ENCODE peak calls at places on chromosomes 7 and 10, in eight cellular contexts. E is astrocyte, U is H9, X is DND-41, W is GM23338, V is IMR-90, K is PC-3, M is endothelial cell of umbilical vein. F is an unnamed sample. For H3K27me3, the result is how much of the 10 kb centered on the place peaks cover.

GRCh38 chr10:14782691-14783363 is 8.1 kb upstream of the FAM107B start:
- DNase-seq in E (no peak), U (no peak), X (no peak), W (no peak), V (no peak), K (peak), M (peak), F (peak)

GRCh38 chr7:69903410-69903809 is 305.1 kb downstream of the AUTS2 start:
- DNase-seq in E (peak), U (no peak), X (no peak), W (no peak), V (no peak), K (no peak), M (no peak), F (no peak)

GRCh38 chr7:107989618-107990373 is 13.2 kb downstream of the LAMB1 start:
- DNase-seq in E (no peak), U (no peak), X (no peak), W (no peak), V (peak), K (no peak), M (peak), F (no peak)

GRCh38 chr7:139116999-139117398 is 7.5 kb upstream of the ZC3HAV1 start:
- DNase-seq in E (no peak), U (no peak), X (no peak), W (no peak), V (no peak), K (peak), M (no peak), F (no peak)

GRCh38 chr7:42217053-42217452 is 20.0 kb downstream of the GLI3 start:
- DNase-seq in E (no peak), U (no peak), X (no peak), W (no peak), V (no peak), K (no peak), M (no peak), F (no peak)

GRCh38 chr7:11539853-11540252 is 292.1 kb downstream of the THSD7A start:
- DNase-seq in E (peak), U (no peak), X (no peak), W (no peak), V (no peak), K (no peak), M (no peak), F (no peak)

GRCh38 chr10:72308320-72308987 is 34.7 kb downstream of the DDIT4 start:
- DNase-seq in E (peak), U (no peak), X (peak), W (no peak), V (peak), K (peak), M (peak), F (peak)

GRCh38 chr7:1046722-1047679 is 2.7 kb downstream of the GPR146 start:
- DNase-seq in E (no peak), U (no peak), X (no peak), W (no peak), V (no peak), K (peak), M (no peak), F (no peak)

GRCh38 chr7:98289333-98289875 is 7.9 kb downstream of the BRI3 start:
- DNase-seq in E (no peak), U (no peak), X (no peak), W (no peak), V (no peak), K (no peak), M (no peak), F (no peak)

GRCh38 chr7:128705891-128706333 is 33.2 kb upstream of the CALU start:
- DNase-seq in E (no peak), U (no peak), X (no peak), W (no peak), V (peak), K (peak), M (peak), F (no peak)

GRCh38 chr7:50307368-50308012 is 3.0 kb downstream of the IKZF1 start:
- DNase-seq in E (no peak), U (no peak), X (peak), W (peak), V (no peak), K (no peak), M (no peak), F (no peak)

GRCh38 chr7:85065888-85066485 is 120.9 kb downstream of the SEMA3D start:
- DNase-seq in E (peak), U (no peak), X (no peak), W (no peak), V (peak), K (no peak), M (no peak), F (peak)

GRCh38 chr7:91869661-91870060 is 10.8 kb downstream of the MTERF1 start:
- DNase-seq in E (no peak), U (no peak), X (no peak), W (peak), V (no peak), K (peak), M (no peak), F (no peak)

GRCh38 chr7:4282434-4283223 is 399.5 kb upstream of the FOXK1 start:
- DNase-seq in E (peak), U (no peak), X (no peak), W (no peak), V (peak), K (peak), M (no peak), F (peak)

GRCh38 chr7:105268056-105268455 is 120.7 kb downstream of the SRPK2 start:
- DNase-seq in E (peak), U (no peak), X (no peak), W (no peak), V (peak), K (peak), M (no peak), F (peak)

GRCh38 chr10:60570272-60570865 is 180.7 kb upstream of the ANK3 start:
- DNase-seq in E (no peak), U (no peak), X (no peak), W (no peak), V (no peak), K (no peak), M (no peak), F (no peak)

GRCh38 chr10:57955076-57955475 is 312.6 kb downstream of the IPMK start:
- DNase-seq in E (peak), U (no peak), X (no peak), W (no peak), V (peak), K (no peak), M (no peak), F (peak)

GRCh38 chr10:27252267-27253000 is 11.8 kb upstream of the ACBD5 start:
- DNase-seq in E (peak), U (peak), X (no peak), W (peak), V (peak), K (no peak), M (peak), F (peak)

GRCh38 chr7:1397491-1398327 is 61.6 kb downstream of the MICALL2 start:
- DNase-seq in E (peak), U (no peak), X (no peak), W (no peak), V (peak), K (peak), M (no peak), F (no peak)

GRCh38 chr7:136348142-136348541 is 371.0 kb upstream of the MTPN start:
- DNase-seq in E (no peak), U (no peak), X (no peak), W (no peak), V (no peak), K (no peak), M (no peak), F (no peak)

GRCh38 chr7:83153419-83153818 is 9.3 kb downstream of the PCLO start:
- DNase-seq in E (no peak), U (no peak), X (no peak), W (no peak), V (no peak), K (no peak), M (no peak), F (no peak)

GRCh38 chr10:60414877-60415585 is 25.4 kb upstream of the ANK3 start:
- DNase-seq in E (peak), U (peak), X (no peak), W (peak), V (peak), K (peak), M (peak), F (peak)

GRCh38 chr10:129754211-129755050 is 209.6 kb downstream of the EBF3 start:
- DNase-seq in E (no peak), U (peak), X (peak), W (no peak), V (no peak), K (no peak), M (no peak), F (no peak)

GRCh38 chr10:92760609-92761008 is 70.9 kb downstream of the HHEX start:
- DNase-seq in E (peak), U (no peak), X (no peak), W (no peak), V (peak), K (peak), M (peak), F (no peak)

GRCh38 chr10:78726171-78726570 is 342.6 kb upstream of the ZMIZ1 start:
- DNase-seq in E (no peak), U (no peak), X (no peak), W (no peak), V (no peak), K (no peak), M (no peak), F (no peak)

GRCh38 chr7:83677180-83677866 is 28.4 kb upstream of the SEMA3E start:
- DNase-seq in E (peak), U (no peak), X (no peak), W (no peak), V (peak), K (peak), M (peak), F (peak)

GRCh38 chr7:22730921-22731654 is 4.1 kb downstream of the IL6 start:
- DNase-seq in E (peak), U (no peak), X (peak), W (no peak), V (peak), K (peak), M (no peak), F (peak)

GRCh38 chr10:71589617-71590551 is 129.7 kb downstream of the C10orf105 start:
- DNase-seq in E (no peak), U (no peak), X (no peak), W (no peak), V (no peak), K (no peak), M (no peak), F (no peak)

GRCh38 chr10:9508616-9509015 is 1454.1 kb downstream of the GATA3 start:
- DNase-seq in E (no peak), U (no peak), X (no peak), W (no peak), V (no peak), K (no peak), M (no peak), F (no peak)

GRCh38 chr7:101200862-101201599 is at the start of gene MOGAT3:
- DNase-seq in E (no peak), U (peak), X (no peak), W (peak), V (no peak), K (no peak), M (no peak), F (no peak)
- H3K4me2 ChIP-seq in E (peak), U (peak), X (no peak), W (peak), V (peak), K (no peak), M (no peak), F (peak)

GRCh38 chr7:96986901-96987300 is 18.5 kb upstream of the DLX6 start:
- DNase-seq in E (no peak), U (no peak), X (no peak), W (no peak), V (no peak), K (no peak), M (no peak), F (no peak)
- H3K27me3 ChIP-seq in E (under half), U (under half), X (under half), W (half or more), V (under half), K (under half), M (under half), F (under half)

GRCh38 chr10:118286051-118286838 is 55.9 kb downstream of the FAM204A start:
- DNase-seq in E (no peak), U (no peak), X (no peak), W (no peak), V (no peak), K (no peak), M (no peak), F (no peak)
- TF ChIP-seq CTCF in E (no peak), U (no peak), X (no peak), W (no peak), V (no peak), K (no peak), M (no peak), F (no peak)

GRCh38 chr7:71131753-71132520 is at the start of gene GALNT17:
- DNase-seq in E (peak), U (no peak), X (no peak), W (peak), V (no peak), K (no peak), M (no peak), F (peak)
- H3K4me2 ChIP-seq in E (peak), U (peak), X (no peak), W (peak), V (no peak), K (no peak), M (no peak), F (no peak)

GRCh38 chr10:112896273-112896672 is 53.8 kb upstream of the TCF7L2 start:
- DNase-seq in E (no peak), U (no peak), X (no peak), W (no peak), V (peak), K (no peak), M (no peak), F (no peak)

GRCh38 chr10:112899396-112900065 is 50.5 kb upstream of the TCF7L2 start:
- DNase-seq in E (no peak), U (no peak), X (no peak), W (no peak), V (no peak), K (no peak), M (no peak), F (no peak)

GRCh38 chr10:112896722-112897121 is 53.3 kb upstream of the TCF7L2 start:
- DNase-seq in E (no peak), U (no peak), X (no peak), W (no peak), V (no peak), K (no peak), M (no peak), F (no peak)

GRCh38 chr10:112898540-112899395 is 51.3 kb upstream of the TCF7L2 start:
- DNase-seq in E (peak), U (peak), X (no peak), W (peak), V (peak), K (no peak), M (peak), F (no peak)

DNA sequence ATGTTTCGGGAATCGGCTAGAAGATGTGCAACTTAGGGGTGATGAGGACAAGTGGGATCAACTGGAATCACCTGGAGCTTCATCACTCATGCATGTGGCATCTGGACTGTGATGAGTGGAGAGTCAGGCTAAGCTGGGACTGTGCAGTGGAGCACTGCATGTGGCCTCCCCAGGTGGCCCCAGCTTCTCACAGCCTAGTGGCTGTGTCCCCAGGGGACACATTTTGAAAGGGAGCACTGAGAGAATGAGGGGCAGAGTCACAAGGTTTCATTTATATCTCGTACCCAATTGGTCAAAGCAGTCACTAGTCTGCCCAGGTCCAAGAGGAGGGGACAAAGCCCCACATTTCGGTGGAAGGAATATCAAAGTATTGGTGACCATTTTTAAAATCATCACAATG is 54.8 kb upstream of the TCF7L2 start:
- DNase-seq in E (no peak), U (no peak), X (no peak), W (no peak), V (no peak), K (no peak), M (no peak), F (no peak)
- H3K27me3 ChIP-seq in E (under half), U (under half), X (under half), W (under half), V (under half), K (under half), M (under half), F (under half)

DNA sequence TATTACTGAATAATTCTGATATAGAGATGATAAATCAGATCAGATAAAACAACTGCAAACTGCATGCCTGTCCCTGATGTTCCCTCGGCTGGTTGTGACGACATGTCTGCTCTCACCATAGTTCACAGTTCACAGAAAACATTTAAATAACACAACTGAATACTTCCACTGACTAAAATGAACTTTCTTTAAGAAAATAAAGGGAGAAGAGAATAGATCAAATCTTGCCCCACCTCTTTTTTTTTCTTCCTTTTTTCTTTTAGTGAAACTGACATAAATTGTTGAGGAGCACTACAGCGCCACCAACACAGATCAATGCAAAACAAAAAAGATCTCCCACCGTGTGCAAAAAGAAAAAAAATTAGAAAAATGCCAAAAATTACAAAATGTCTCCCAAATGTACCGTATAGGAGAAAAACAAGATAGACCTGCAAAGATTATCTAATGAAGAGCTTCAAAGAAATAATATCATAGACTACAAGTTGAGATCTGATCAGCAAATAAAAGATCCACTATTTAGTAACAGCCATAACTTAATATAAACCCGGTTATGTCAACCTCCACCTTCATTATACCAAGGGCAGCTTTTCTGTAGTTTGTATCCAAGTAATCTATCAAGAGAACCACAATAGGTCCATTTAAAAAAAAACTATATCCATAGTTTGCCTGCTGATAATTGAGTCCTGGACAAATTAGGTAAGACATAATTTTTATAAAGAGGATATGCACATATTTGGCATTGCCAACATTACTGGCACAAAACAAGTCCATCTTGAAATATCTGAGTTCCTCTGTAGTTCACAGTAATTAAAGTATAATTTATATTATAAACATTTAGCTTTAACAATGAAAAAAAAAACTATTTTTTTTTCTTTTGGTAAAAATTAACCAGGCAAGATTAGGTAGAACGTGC is 30.8 kb upstream of the EPC1 start:
- DNase-seq in E (peak), U (no peak), X (peak), W (no peak), V (peak), K (peak), M (peak), F (peak)
- TF ChIP-seq CTCF in E (peak), U (peak), X (peak), W (peak), V (peak), K (peak), M (no peak), F (peak)

F was measured in mammary epithelial cell.